ENCODE peak calls at places on chromosomes 4 and X, in six cellular contexts. D is COR-L47, X is fibroblast of pulmonary artery, N is EL, Z is pancreas, G is HTR-8/SVneo. Y is an unnamed sample.

GRCh38 chr4:177464026-177464425 is 21.8 kb upstream of the AGA start:
- DNase-seq in D (no peak), X (no peak), N (peak), Z (no peak), G (no peak), Y (no peak)

GRCh38 chrX:13167444-13168207 is 123.2 kb upstream of the FAM9C start:
- DNase-seq in D (peak), X (peak), N (no peak), Z (no peak), G (no peak), Y (no peak)

GRCh38 chr4:40552536-40552935 is 77.1 kb downstream of the RBM47 start:
- DNase-seq in D (no peak), X (no peak), N (no peak), Z (no peak), G (no peak), Y (no peak)

GRCh38 chrX:46235778-46236177 is 309.4 kb downstream of the ZNF674 start:
- DNase-seq in D (no peak), X (no peak), N (no peak), Z (no peak), G (no peak), Y (no peak)

GRCh38 chrX:427812-428725 is 41.4 kb upstream of the PPP2R3B start:
- DNase-seq in D (no peak), X (peak), N (peak), Z (no peak), G (peak), Y (no peak)

GRCh38 chr4:156558365-156559025 is 413.1 kb downstream of the PDGFC start:
- DNase-seq in D (no peak), X (no peak), N (no peak), Z (no peak), G (no peak), Y (no peak)

GRCh38 chrX:20139966-20140365 is 1.7 kb downstream of the EIF1AX start:
- DNase-seq in D (no peak), X (peak), N (peak), Z (no peak), G (no peak), Y (no peak)

GRCh38 chrX:38651625-38652601 is 90.6 kb downstream of the TSPAN7 start:
- DNase-seq in D (no peak), X (no peak), N (no peak), Z (no peak), G (no peak), Y (no peak)

GRCh38 chr4:10461091-10461849 is 4.0 kb upstream of the ZNF518B start:
- DNase-seq in D (no peak), X (peak), N (peak), Z (peak), G (peak), Y (peak)

GRCh38 chrX:47030339-47030738 is 47.9 kb upstream of the RGN start:
- DNase-seq in D (peak), X (peak), N (peak), Z (no peak), G (peak), Y (no peak)

GRCh38 chr4:24497221-24497620 is 87.1 kb downstream of the DHX15 start:
- DNase-seq in D (no peak), X (no peak), N (no peak), Z (no peak), G (no peak), Y (no peak)

GRCh38 chrX:8144925-8145324 is 26.1 kb downstream of the VCX2 start:
- DNase-seq in D (no peak), X (no peak), N (no peak), Z (no peak), G (no peak), Y (no peak)

GRCh38 chr4:2241003-2241402 is 918 bp downstream of the HAUS3 start:
- DNase-seq in D (no peak), X (no peak), N (no peak), Z (no peak), G (no peak), Y (no peak)

GRCh38 chrX:111100191-111100590 is 4.2 kb downstream of the PAK3 start:
- DNase-seq in D (peak), X (peak), N (peak), Z (no peak), G (peak), Y (no peak)

GRCh38 chr4:6342530-6343293 is 73.1 kb downstream of the WFS1 start:
- DNase-seq in D (peak), X (peak), N (no peak), Z (no peak), G (no peak), Y (no peak)

GRCh38 chr4:83639849-83640493 is 104.1 kb downstream of the GPAT3 start:
- DNase-seq in D (peak), X (peak), N (peak), Z (no peak), G (peak), Y (no peak)

GRCh38 chr4:46506876-46507275 is 116.9 kb upstream of the GABRA2 start:
- DNase-seq in D (no peak), X (peak), N (no peak), Z (no peak), G (peak), Y (no peak)

GRCh38 chr4:123832173-123833026 is 435.8 kb downstream of the SPRY1 start:
- DNase-seq in D (no peak), X (peak), N (peak), Z (no peak), G (peak), Y (peak)

GRCh38 chr4:115275615-115276014 is 162.2 kb upstream of the NDST4 start:
- DNase-seq in D (no peak), X (no peak), N (no peak), Z (no peak), G (no peak), Y (no peak)

GRCh38 chr4:166014411-166014810 is 141.4 kb downstream of the TLL1 start:
- DNase-seq in D (no peak), X (no peak), N (no peak), Z (no peak), G (no peak), Y (no peak)

GRCh38 chr4:109412805-109413204 is 20.8 kb upstream of the SEC24B start:
- DNase-seq in D (no peak), X (no peak), N (no peak), Z (no peak), G (no peak), Y (no peak)

GRCh38 chrX:8237718-8238117 is 66.7 kb upstream of the VCX2 start:
- DNase-seq in D (no peak), X (no peak), N (no peak), Z (no peak), G (no peak), Y (no peak)

GRCh38 chr4:185710487-185710995 is 101.5 kb downstream of the SORBS2 start:
- DNase-seq in D (no peak), X (no peak), N (no peak), Z (no peak), G (no peak), Y (no peak)

GRCh38 chr4:64195582-64195981 is 213.7 kb downstream of the TECRL start:
- DNase-seq in D (no peak), X (no peak), N (no peak), Z (no peak), G (no peak), Y (no peak)

GRCh38 chr4:61772116-61772515 is 572.0 kb downstream of the ADGRL3 start:
- DNase-seq in D (no peak), X (no peak), N (no peak), Z (no peak), G (peak), Y (no peak)

GRCh38 chr4:172830295-172830764 is 338.3 kb upstream of the GALNT7 start:
- DNase-seq in D (peak), X (peak), N (peak), Z (no peak), G (no peak), Y (no peak)

GRCh38 chr4:122827258-122827887 is 742 bp downstream of the FGF2 start:
- DNase-seq in D (peak), X (peak), N (peak), Z (peak), G (no peak), Y (peak)

GRCh38 chr4:25727711-25728493 is 72.3 kb downstream of the SLC34A2 start:
- DNase-seq in D (no peak), X (no peak), N (no peak), Z (no peak), G (no peak), Y (no peak)

GRCh38 chrX:1719270-1719669 is 104.4 kb downstream of the ASMT start:
- DNase-seq in D (no peak), X (no peak), N (peak), Z (no peak), G (no peak), Y (no peak)